ENCODE peak calls at places on chromosomes 11 and 22, in eight cellular contexts. S, O, G, M, Q, H, Y and L are unnamed samples.

GRCh38 chr11:110087820-110088534 is 5.2 kb upstream of the ZC3H12C start:
- DNase-seq in S (no peak), O (peak), G (no peak), M (no peak), Q (no peak), H (no peak), Y (no peak), L (peak)

GRCh38 chr11:96307748-96308133 is 35.3 kb downstream of the MAML2 start:
- DNase-seq in S (no peak), O (peak), G (no peak), M (peak), Q (no peak), H (no peak), Y (no peak), L (peak)

GRCh38 chr11:108593214-108593909 is at the start of gene EXPH5:
- DNase-seq in S (peak), O (peak), G (peak), M (peak), Q (peak), H (peak), Y (peak), L (peak)

GRCh38 chr22:44815099-44816070 is 63.0 kb downstream of the ARHGAP8 start:
- DNase-seq in S (no peak), O (no peak), G (no peak), M (no peak), Q (no peak), H (no peak), Y (no peak), L (no peak)

GRCh38 chr11:68471360-68472340 is 11.1 kb downstream of the PPP6R3 start:
- DNase-seq in S (peak), O (peak), G (no peak), M (no peak), Q (no peak), H (peak), Y (no peak), L (peak)

GRCh38 chr11:68827733-68828132 is 14.0 kb downstream of the CPT1A start:
- DNase-seq in S (no peak), O (no peak), G (no peak), M (no peak), Q (no peak), H (no peak), Y (no peak), L (no peak)

GRCh38 chr11:8886332-8886731 is 24.7 kb upstream of the AKIP1 start:
- DNase-seq in S (no peak), O (peak), G (no peak), M (no peak), Q (no peak), H (no peak), Y (no peak), L (no peak)

GRCh38 chr22:50475652-50476002 is 792 bp upstream of the SBF1 start:
- DNase-seq in S (no peak), O (no peak), G (no peak), M (no peak), Q (no peak), H (no peak), Y (no peak), L (no peak)

GRCh38 chr11:125943661-125944349 is 2.0 kb upstream of the VSIG10L2 start:
- DNase-seq in S (no peak), O (no peak), G (no peak), M (no peak), Q (no peak), H (no peak), Y (no peak), L (no peak)

GRCh38 chr11:119371778-119372182 is 9.7 kb downstream of the USP2 start:
- DNase-seq in S (no peak), O (no peak), G (no peak), M (peak), Q (peak), H (no peak), Y (peak), L (no peak)

GRCh38 chr11:7600205-7600775 is 73.0 kb downstream of the CYB5R2 start:
- DNase-seq in S (no peak), O (peak), G (no peak), M (no peak), Q (no peak), H (no peak), Y (no peak), L (peak)

GRCh38 chr11:75269896-75270295 is 29.3 kb downstream of the TPBGL start:
- DNase-seq in S (no peak), O (no peak), G (no peak), M (no peak), Q (no peak), H (no peak), Y (no peak), L (no peak)

GRCh38 chr11:35330924-35331323 is 88.4 kb downstream of the SLC1A2 start:
- DNase-seq in S (peak), O (no peak), G (no peak), M (no peak), Q (no peak), H (peak), Y (peak), L (no peak)

GRCh38 chr22:25051073-25051472 is 98.6 kb downstream of the KIAA1671 start:
- DNase-seq in S (no peak), O (no peak), G (no peak), M (no peak), Q (no peak), H (no peak), Y (peak), L (no peak)

GRCh38 chr11:113521737-113522517 is 46.7 kb upstream of the DRD2 start:
- DNase-seq in S (no peak), O (no peak), G (no peak), M (no peak), Q (no peak), H (no peak), Y (no peak), L (no peak)

GRCh38 chr11:62489204-62489603 is 57.4 kb downstream of the AHNAK start:
- DNase-seq in S (no peak), O (no peak), G (no peak), M (no peak), Q (no peak), H (no peak), Y (no peak), L (no peak)

GRCh38 chr11:102436546-102436945 is 16.0 kb downstream of the TMEM123 start:
- DNase-seq in S (no peak), O (no peak), G (no peak), M (no peak), Q (no peak), H (no peak), Y (no peak), L (peak)

GRCh38 chr11:60263434-60263833 is 17.0 kb upstream of the MS4A4A start:
- DNase-seq in S (no peak), O (no peak), G (no peak), M (no peak), Q (no peak), H (no peak), Y (no peak), L (no peak)